ENCODE peak calls at places on chromosomes 2 and 18, in nine cellular contexts. F is right cardiac atrium, I is MM.1S, D is non-pigmented ciliary epithelial cell, X is T-helper 1 cell, N is HFF-Myc, Z is psoas muscle, U is NCI-H524 treated with DMSO at 0.1 percent for 48 hours, S is hypothalamus. M is an unnamed sample.
A peak's percentile ranks its signal among the peaks of the same experiment; 100 is the strongest.

GRCh38 chr2:65064728-65065552 is 8.7 kb downstream of the CEP68 start:
- DNase-seq in D (peak; percentile 51), I (peak; percentile 83), X (peak; percentile 26), S (peak; percentile 17), F (peak; percentile 89), N (peak; percentile 73), Z (peak; percentile 87), U (peak; percentile 91), M (no peak)

GRCh38 chr2:22932288-22932687 is 452.7 kb upstream of the KLHL29 start:
- DNase-seq in U (no peak), X (no peak), D (no peak), I (no peak), S (no peak), Z (no peak), N (no peak), F (no peak), M (no peak)

GRCh38 chr18:54163458-54163857 is 61.0 kb downstream of the MBD2 start:
- DNase-seq in N (no peak), Z (no peak), U (no peak), S (no peak), X (no peak), D (no peak), I (no peak), F (no peak), M (no peak)

GRCh38 chr2:241764272-241765241 is 12.1 kb upstream of the GAL3ST2 start:
- DNase-seq in I (no peak), S (no peak), D (no peak), X (no peak), N (no peak), F (peak; percentile 37), U (no peak), Z (no peak), M (no peak)

GRCh38 chr2:181106789-181107418 is 126.5 kb downstream of the UBE2E3 start:
- DNase-seq in I (peak; percentile 43), F (no peak), D (peak; percentile 92), N (peak; percentile 82), U (no peak), S (no peak), X (no peak), Z (no peak), M (no peak)

GRCh38 chr18:58201728-58202405 is 157.8 kb downstream of the NEDD4L start:
- DNase-seq in X (no peak), S (no peak), N (no peak), Z (no peak), I (no peak), D (no peak), U (no peak), F (no peak), M (no peak)

GRCh38 chr2:44780406-44780805 is 161.1 kb upstream of the SIX3 start:
- DNase-seq in Z (no peak), N (no peak), I (no peak), D (no peak), F (no peak), X (no peak), S (no peak), U (no peak), M (no peak)

GRCh38 chr2:107278672-107279071 is 392.7 kb upstream of the ST6GAL2 start:
- DNase-seq in U (no peak), Z (no peak), D (no peak), I (no peak), X (no peak), S (no peak), F (no peak), N (no peak), M (no peak)

GRCh38 chr2:233928594-233929351 is 11.6 kb downstream of the TRPM8 start:
- DNase-seq in I (no peak), X (no peak), D (no peak), F (no peak), S (no peak), U (no peak), N (no peak), Z (no peak), M (no peak)

GRCh38 chr2:178553047-178553446 is 72.8 kb downstream of the PLEKHA3 start:
- DNase-seq in I (no peak), F (no peak), D (peak; percentile 55), U (no peak), S (no peak), N (peak; percentile 41), Z (no peak), X (no peak), M (no peak)

GRCh38 chr2:69547984-69548715 is 95.4 kb downstream of the AAK1 start:
- DNase-seq in D (no peak), F (no peak), S (no peak), Z (no peak), I (no peak), X (no peak), N (no peak), U (no peak), M (no peak)

GRCh38 chr2:238439093-238439849 is 12.5 kb downstream of the ASB1 start:
- DNase-seq in I (no peak), Z (no peak), F (peak; percentile 64), N (no peak), D (peak; percentile 97), S (no peak), U (no peak), X (no peak), M (no peak)

M was measured in stimulated activated effector memory CD8-positive, alpha-beta T cell treated with anti-CD3 and anti-CD28 coated beads, Interleukin-12 subunit alpha, Interleukin-12 subunit beta, amount 100 ng/mL, for 72 hours.